ENCODE peak calls at places on chromosomes 3 and 15, in eight cellular contexts. One of them, this sample, is unnamed.

GRCh38 chr3:51974277-51974962 is 444 bp upstream of the ABHD14A start:
- DNase-seq in neural crest cell: no peak
- DNase-seq in activated CD4-positive, alpha-beta T cell treated with anti-CD3 and anti-CD28 coated beads, Interleukin-2, amount 50 U/mL, for 1 hour: no peak
- DNase-seq in nucleus accumbens: no peak
- DNase-seq in NCI-H1436: no peak
- DNase-seq in HTR-8/SVneo: no peak
- DNase-seq in ACHN: no peak
- DNase-seq in stimulated activated naive CD8-positive, alpha-beta T cell treated with anti-CD3 and anti-CD28 coated beads, Interleukin-15, Interleukin-2, amounts not matched to agents 100 U/mL and 50 U/mL, for 24 hours: peak; percentile 37
- DNase-seq in this sample: no peak

GRCh38 chr15:58467722-58468436 is 36.1 kb downstream of the LIPC start:
- DNase-seq in neural crest cell: no peak
- DNase-seq in stimulated activated naive CD8-positive, alpha-beta T cell treated with anti-CD3 and anti-CD28 coated beads, Interleukin-15, Interleukin-2, amounts not matched to agents 100 U/mL and 50 U/mL, for 24 hours: no peak
- DNase-seq in activated CD4-positive, alpha-beta T cell treated with anti-CD3 and anti-CD28 coated beads, Interleukin-2, amount 50 U/mL, for 1 hour: no peak
- DNase-seq in HTR-8/SVneo: no peak
- DNase-seq in ACHN: peak; percentile 45
- DNase-seq in nucleus accumbens: no peak
- DNase-seq in NCI-H1436: no peak
- DNase-seq in this sample: peak; percentile 80

GRCh38 chr15:101308604-101309435 is 13.8 kb upstream of the SNRPA1 start:
- DNase-seq in NCI-H1436: no peak
- DNase-seq in stimulated activated naive CD8-positive, alpha-beta T cell treated with anti-CD3 and anti-CD28 coated beads, Interleukin-15, Interleukin-2, amounts not matched to agents 100 U/mL and 50 U/mL, for 24 hours: no peak
- DNase-seq in ACHN: no peak
- DNase-seq in nucleus accumbens: no peak
- DNase-seq in neural crest cell: no peak
- DNase-seq in activated CD4-positive, alpha-beta T cell treated with anti-CD3 and anti-CD28 coated beads, Interleukin-2, amount 50 U/mL, for 1 hour: no peak
- DNase-seq in HTR-8/SVneo: no peak
- DNase-seq in this sample: no peak

GRCh38 chr15:64636101-64636500 is 139.3 kb downstream of the RBPMS2 start:
- DNase-seq in nucleus accumbens: no peak
- DNase-seq in HTR-8/SVneo: no peak
- DNase-seq in ACHN: no peak
- DNase-seq in NCI-H1436: peak; percentile 47
- DNase-seq in stimulated activated naive CD8-positive, alpha-beta T cell treated with anti-CD3 and anti-CD28 coated beads, Interleukin-15, Interleukin-2, amounts not matched to agents 100 U/mL and 50 U/mL, for 24 hours: no peak
- DNase-seq in neural crest cell: no peak
- DNase-seq in activated CD4-positive, alpha-beta T cell treated with anti-CD3 and anti-CD28 coated beads, Interleukin-2, amount 50 U/mL, for 1 hour: no peak
- DNase-seq in this sample: no peak

GRCh38 chr3:13136426-13136825 is 63.2 kb upstream of the IQSEC1 start:
- DNase-seq in activated CD4-positive, alpha-beta T cell treated with anti-CD3 and anti-CD28 coated beads, Interleukin-2, amount 50 U/mL, for 1 hour: no peak
- DNase-seq in nucleus accumbens: no peak
- DNase-seq in NCI-H1436: no peak
- DNase-seq in ACHN: no peak
- DNase-seq in neural crest cell: no peak
- DNase-seq in stimulated activated naive CD8-positive, alpha-beta T cell treated with anti-CD3 and anti-CD28 coated beads, Interleukin-15, Interleukin-2, amounts not matched to agents 100 U/mL and 50 U/mL, for 24 hours: no peak
- DNase-seq in HTR-8/SVneo: no peak
- DNase-seq in this sample: no peak

GRCh38 chr3:25558106-25558505 is 106.6 kb downstream of the TOP2B start:
- DNase-seq in HTR-8/SVneo: no peak
- DNase-seq in stimulated activated naive CD8-positive, alpha-beta T cell treated with anti-CD3 and anti-CD28 coated beads, Interleukin-15, Interleukin-2, amounts not matched to agents 100 U/mL and 50 U/mL, for 24 hours: no peak
- DNase-seq in ACHN: no peak
- DNase-seq in activated CD4-positive, alpha-beta T cell treated with anti-CD3 and anti-CD28 coated beads, Interleukin-2, amount 50 U/mL, for 1 hour: no peak
- DNase-seq in neural crest cell: no peak
- DNase-seq in nucleus accumbens: no peak
- DNase-seq in NCI-H1436: no peak
- DNase-seq in this sample: no peak

GRCh38 chr3:107813066-107813465 is 277.8 kb downstream of the CD47 start:
- DNase-seq in NCI-H1436: no peak
- DNase-seq in activated CD4-positive, alpha-beta T cell treated with anti-CD3 and anti-CD28 coated beads, Interleukin-2, amount 50 U/mL, for 1 hour: no peak
- DNase-seq in HTR-8/SVneo: no peak
- DNase-seq in stimulated activated naive CD8-positive, alpha-beta T cell treated with anti-CD3 and anti-CD28 coated beads, Interleukin-15, Interleukin-2, amounts not matched to agents 100 U/mL and 50 U/mL, for 24 hours: no peak
- DNase-seq in neural crest cell: no peak
- DNase-seq in nucleus accumbens: no peak
- DNase-seq in ACHN: peak; percentile 15
- DNase-seq in this sample: no peak

GRCh38 chr15:90165659-90166489 is 35.3 kb upstream of the SEMA4B start:
- DNase-seq in neural crest cell: no peak
- DNase-seq in stimulated activated naive CD8-positive, alpha-beta T cell treated with anti-CD3 and anti-CD28 coated beads, Interleukin-15, Interleukin-2, amounts not matched to agents 100 U/mL and 50 U/mL, for 24 hours: peak; percentile 58
- DNase-seq in nucleus accumbens: no peak
- DNase-seq in ACHN: peak; percentile 99
- DNase-seq in activated CD4-positive, alpha-beta T cell treated with anti-CD3 and anti-CD28 coated beads, Interleukin-2, amount 50 U/mL, for 1 hour: no peak
- DNase-seq in NCI-H1436: peak; percentile 73
- DNase-seq in HTR-8/SVneo: peak; percentile 88
- DNase-seq in this sample: peak; percentile 96

GRCh38 chr3:30004481-30004880 is 601.9 kb upstream of the TGFBR2 start:
- DNase-seq in HTR-8/SVneo: no peak
- DNase-seq in nucleus accumbens: no peak
- DNase-seq in stimulated activated naive CD8-positive, alpha-beta T cell treated with anti-CD3 and anti-CD28 coated beads, Interleukin-15, Interleukin-2, amounts not matched to agents 100 U/mL and 50 U/mL, for 24 hours: no peak
- DNase-seq in neural crest cell: no peak
- DNase-seq in ACHN: no peak
- DNase-seq in activated CD4-positive, alpha-beta T cell treated with anti-CD3 and anti-CD28 coated beads, Interleukin-2, amount 50 U/mL, for 1 hour: no peak
- DNase-seq in NCI-H1436: no peak
- DNase-seq in this sample: no peak

GRCh38 chr3:184223946-184224345 is 5.4 kb upstream of the VWA5B2 start:
- DNase-seq in neural crest cell: no peak
- DNase-seq in stimulated activated naive CD8-positive, alpha-beta T cell treated with anti-CD3 and anti-CD28 coated beads, Interleukin-15, Interleukin-2, amounts not matched to agents 100 U/mL and 50 U/mL, for 24 hours: no peak
- DNase-seq in nucleus accumbens: no peak
- DNase-seq in activated CD4-positive, alpha-beta T cell treated with anti-CD3 and anti-CD28 coated beads, Interleukin-2, amount 50 U/mL, for 1 hour: no peak
- DNase-seq in ACHN: no peak
- DNase-seq in NCI-H1436: no peak
- DNase-seq in HTR-8/SVneo: no peak
- DNase-seq in this sample: no peak

GRCh38 chr15:73786518-73786917 is 33.4 kb upstream of the INSYN1 start:
- DNase-seq in NCI-H1436: no peak
- DNase-seq in neural crest cell: no peak
- DNase-seq in stimulated activated naive CD8-positive, alpha-beta T cell treated with anti-CD3 and anti-CD28 coated beads, Interleukin-15, Interleukin-2, amounts not matched to agents 100 U/mL and 50 U/mL, for 24 hours: no peak
- DNase-seq in ACHN: no peak
- DNase-seq in nucleus accumbens: no peak
- DNase-seq in activated CD4-positive, alpha-beta T cell treated with anti-CD3 and anti-CD28 coated beads, Interleukin-2, amount 50 U/mL, for 1 hour: no peak
- DNase-seq in HTR-8/SVneo: no peak
- DNase-seq in this sample: no peak

GRCh38 chr15:94840794-94841587 is 609.6 kb downstream of the MCTP2 start:
- DNase-seq in stimulated activated naive CD8-positive, alpha-beta T cell treated with anti-CD3 and anti-CD28 coated beads, Interleukin-15, Interleukin-2, amounts not matched to agents 100 U/mL and 50 U/mL, for 24 hours: no peak
- DNase-seq in HTR-8/SVneo: no peak
- DNase-seq in neural crest cell: no peak
- DNase-seq in activated CD4-positive, alpha-beta T cell treated with anti-CD3 and anti-CD28 coated beads, Interleukin-2, amount 50 U/mL, for 1 hour: no peak
- DNase-seq in ACHN: no peak
- DNase-seq in NCI-H1436: no peak
- DNase-seq in nucleus accumbens: no peak
- DNase-seq in this sample: no peak

GRCh38 chr3:187072102-187072501 is 67.2 kb downstream of the RPL39L start:
- DNase-seq in ACHN: no peak
- DNase-seq in stimulated activated naive CD8-positive, alpha-beta T cell treated with anti-CD3 and anti-CD28 coated beads, Interleukin-15, Interleukin-2, amounts not matched to agents 100 U/mL and 50 U/mL, for 24 hours: no peak
- DNase-seq in nucleus accumbens: no peak
- DNase-seq in HTR-8/SVneo: no peak
- DNase-seq in activated CD4-positive, alpha-beta T cell treated with anti-CD3 and anti-CD28 coated beads, Interleukin-2, amount 50 U/mL, for 1 hour: no peak
- DNase-seq in neural crest cell: no peak
- DNase-seq in NCI-H1436: no peak
- DNase-seq in this sample: no peak

GRCh38 chr15:56919708-56920637 is 1.5 kb downstream of the TCF12 start:
- DNase-seq in activated CD4-positive, alpha-beta T cell treated with anti-CD3 and anti-CD28 coated beads, Interleukin-2, amount 50 U/mL, for 1 hour: peak; percentile 10
- DNase-seq in ACHN: peak; percentile 22
- DNase-seq in stimulated activated naive CD8-positive, alpha-beta T cell treated with anti-CD3 and anti-CD28 coated beads, Interleukin-15, Interleukin-2, amounts not matched to agents 100 U/mL and 50 U/mL, for 24 hours: peak; percentile 32
- DNase-seq in nucleus accumbens: no peak
- DNase-seq in NCI-H1436: no peak
- DNase-seq in neural crest cell: no peak
- DNase-seq in HTR-8/SVneo: no peak
- DNase-seq in this sample: peak; percentile 30

GRCh38 chr3:58161435-58162398 is 49.1 kb downstream of the DNASE1L3 start:
- DNase-seq in NCI-H1436: no peak
- DNase-seq in activated CD4-positive, alpha-beta T cell treated with anti-CD3 and anti-CD28 coated beads, Interleukin-2, amount 50 U/mL, for 1 hour: no peak
- DNase-seq in neural crest cell: no peak
- DNase-seq in nucleus accumbens: no peak
- DNase-seq in HTR-8/SVneo: peak; percentile 86
- DNase-seq in stimulated activated naive CD8-positive, alpha-beta T cell treated with anti-CD3 and anti-CD28 coated beads, Interleukin-15, Interleukin-2, amounts not matched to agents 100 U/mL and 50 U/mL, for 24 hours: no peak
- DNase-seq in ACHN: peak; percentile 93
- DNase-seq in this sample: peak; percentile 73

GRCh38 chr15:91559066-91559465 is 294.4 kb upstream of the SLCO3A1 start:
- DNase-seq in ACHN: no peak
- DNase-seq in nucleus accumbens: no peak
- DNase-seq in stimulated activated naive CD8-positive, alpha-beta T cell treated with anti-CD3 and anti-CD28 coated beads, Interleukin-15, Interleukin-2, amounts not matched to agents 100 U/mL and 50 U/mL, for 24 hours: no peak
- DNase-seq in HTR-8/SVneo: no peak
- DNase-seq in NCI-H1436: no peak
- DNase-seq in activated CD4-positive, alpha-beta T cell treated with anti-CD3 and anti-CD28 coated beads, Interleukin-2, amount 50 U/mL, for 1 hour: no peak
- DNase-seq in neural crest cell: no peak
- DNase-seq in this sample: no peak

GRCh38 chr15:31537770-31538592 is 211.3 kb downstream of the KLF13 start:
- DNase-seq in NCI-H1436: peak; percentile 4
- DNase-seq in neural crest cell: no peak
- DNase-seq in ACHN: no peak
- DNase-seq in stimulated activated naive CD8-positive, alpha-beta T cell treated with anti-CD3 and anti-CD28 coated beads, Interleukin-15, Interleukin-2, amounts not matched to agents 100 U/mL and 50 U/mL, for 24 hours: no peak
- DNase-seq in activated CD4-positive, alpha-beta T cell treated with anti-CD3 and anti-CD28 coated beads, Interleukin-2, amount 50 U/mL, for 1 hour: no peak
- DNase-seq in nucleus accumbens: no peak
- DNase-seq in HTR-8/SVneo: no peak
- DNase-seq in this sample: no peak

GRCh38 chr3:130702985-130703384 is 43.6 kb downstream of the PIK3R4 start:
- DNase-seq in activated CD4-positive, alpha-beta T cell treated with anti-CD3 and anti-CD28 coated beads, Interleukin-2, amount 50 U/mL, for 1 hour: no peak
- DNase-seq in HTR-8/SVneo: no peak
- DNase-seq in neural crest cell: no peak
- DNase-seq in nucleus accumbens: no peak
- DNase-seq in ACHN: no peak
- DNase-seq in NCI-H1436: no peak
- DNase-seq in stimulated activated naive CD8-positive, alpha-beta T cell treated with anti-CD3 and anti-CD28 coated beads, Interleukin-15, Interleukin-2, amounts not matched to agents 100 U/mL and 50 U/mL, for 24 hours: no peak
- DNase-seq in this sample: no peak

GRCh38 chr3:40309925-40310635 is 573 bp downstream of the EIF1B start:
- DNase-seq in activated CD4-positive, alpha-beta T cell treated with anti-CD3 and anti-CD28 coated beads, Interleukin-2, amount 50 U/mL, for 1 hour: peak; percentile 25
- DNase-seq in HTR-8/SVneo: peak; percentile 17
- DNase-seq in nucleus accumbens: no peak
- DNase-seq in neural crest cell: peak; percentile 44
- DNase-seq in NCI-H1436: no peak
- DNase-seq in stimulated activated naive CD8-positive, alpha-beta T cell treated with anti-CD3 and anti-CD28 coated beads, Interleukin-15, Interleukin-2, amounts not matched to agents 100 U/mL and 50 U/mL, for 24 hours: peak; percentile 49
- DNase-seq in ACHN: peak; percentile 32
- DNase-seq in this sample: peak; percentile 43

GRCh38 chr3:38016410-38016809 is 13.0 kb downstream of the PLCD1 start:
- DNase-seq in stimulated activated naive CD8-positive, alpha-beta T cell treated with anti-CD3 and anti-CD28 coated beads, Interleukin-15, Interleukin-2, amounts not matched to agents 100 U/mL and 50 U/mL, for 24 hours: no peak
- DNase-seq in HTR-8/SVneo: no peak
- DNase-seq in NCI-H1436: no peak
- DNase-seq in activated CD4-positive, alpha-beta T cell treated with anti-CD3 and anti-CD28 coated beads, Interleukin-2, amount 50 U/mL, for 1 hour: no peak
- DNase-seq in ACHN: no peak
- DNase-seq in nucleus accumbens: no peak
- DNase-seq in neural crest cell: no peak
- DNase-seq in this sample: no peak

This sample was measured in Calu3.